ENCODE peak calls at places on chromosome 9, in seven cellular contexts. P is ovary; H is breast epithelium; W is CD8-positive, alpha-beta memory T cell; J is CD4-positive, alpha-beta memory T cell; M is mammary epithelial cell; V is caudate nucleus. R is an unnamed sample.

GRCh38 chr9:450561-450960 is 235.9 kb downstream of the DOCK8 start:
- DNase-seq in P (no peak), H (no peak), W (no peak), J (no peak), M (no peak), V (no peak), R (no peak)

GRCh38 chr9:83432104-83432627 is 106.0 kb downstream of the FRMD3 start:
- DNase-seq in P (peak; percentile 40), H (peak; percentile 87), W (no peak), J (no peak), M (no peak), V (no peak), R (peak; percentile 31)

GRCh38 chr9:104091708-104092107 is 2.4 kb upstream of the SMC2 start:
- DNase-seq in P (no peak), H (no peak), W (no peak), J (no peak), M (peak; percentile 24), V (no peak), R (no peak)

GRCh38 chr9:90838098-90838497 is 36.5 kb downstream of the SYK start:
- DNase-seq in P (no peak), H (no peak), W (no peak), J (no peak), M (no peak), V (no peak), R (no peak)

GRCh38 chr9:27412963-27413362 is 111.1 kb upstream of the IFNK start:
- DNase-seq in P (no peak), H (no peak), W (no peak), J (no peak), M (no peak), V (no peak), R (no peak)

GRCh38 chr9:137893670-137894069 is 16.1 kb downstream of the CACNA1B start:
- DNase-seq in P (no peak), H (no peak), W (no peak), J (no peak), M (no peak), V (no peak), R (no peak)

GRCh38 chr9:134961331-134962064 is 43.8 kb upstream of the FCN1 start:
- DNase-seq in P (no peak), H (peak; percentile 48), W (no peak), J (no peak), M (no peak), V (no peak), R (no peak)

GRCh38 chr9:80948107-80948506 is 741.2 kb downstream of the TLE1 start:
- DNase-seq in P (no peak), H (no peak), W (no peak), J (no peak), M (no peak), V (no peak), R (no peak)

GRCh38 chr9:124420991-124421543 is 5.8 kb upstream of the PSMB7 start:
- DNase-seq in P (no peak), H (no peak), W (no peak), J (no peak), M (no peak), V (no peak), R (peak; percentile 12)

GRCh38 chr9:81103597-81104471 is 585.5 kb downstream of the TLE1 start:
- DNase-seq in P (no peak), H (no peak), W (no peak), J (no peak), M (no peak), V (no peak), R (no peak)

GRCh38 chr9:27673626-27674025 is 100.3 kb upstream of the C9orf72 start:
- DNase-seq in P (no peak), H (no peak), W (no peak), J (no peak), M (no peak), V (no peak), R (no peak)

GRCh38 chr9:133633681-133633990 is 2.5 kb upstream of the DBH start:
- DNase-seq in P (no peak), H (no peak), W (no peak), J (no peak), M (no peak), V (no peak), R (no peak)

GRCh38 chr9:133403766-133404439 is 13.9 kb downstream of the REXO4 start:
- DNase-seq in P (no peak), H (no peak), W (peak; percentile 48), J (peak; percentile 54), M (peak; percentile 53), V (no peak), R (no peak)

GRCh38 chr9:137318976-137319375 is 16.9 kb upstream of the NRARP start:
- DNase-seq in P (no peak), H (peak; percentile 50), W (no peak), J (no peak), M (no peak), V (no peak), R (no peak)

GRCh38 chr9:114430443-114430842 is 42.7 kb upstream of the AKNA start:
- DNase-seq in P (no peak), H (no peak), W (no peak), J (no peak), M (no peak), V (no peak), R (no peak)

GRCh38 chr9:4934976-4935672 is 49.9 kb upstream of the JAK2 start:
- DNase-seq in P (no peak), H (no peak), W (no peak), J (no peak), M (no peak), V (no peak), R (no peak)

GRCh38 chr9:113807173-113808061 is 68.7 kb upstream of the ZNF618 start:
- DNase-seq in P (peak; percentile 53), H (no peak), W (no peak), J (peak; percentile 17), M (peak; percentile 43), V (peak; percentile 7), R (peak; percentile 21)

GRCh38 chr9:110329676-110330235 is 7.9 kb downstream of the TXNDC8 start:
- DNase-seq in P (no peak), H (no peak), W (no peak), J (no peak), M (no peak), V (no peak), R (no peak)

GRCh38 chr9:78004478-78005229 is 27.0 kb downstream of the GNAQ start:
- DNase-seq in P (no peak), H (no peak), W (no peak), J (no peak), M (no peak), V (no peak), R (no peak)

GRCh38 chr9:16329699-16330113 is 540.8 kb downstream of the BNC2 start:
- DNase-seq in P (peak; percentile 73), H (no peak), W (no peak), J (no peak), M (no peak), V (no peak), R (no peak)
- H3K27ac ChIP-seq in P (peak overlapping the region; percentile 27), H (no peak overlapping the region), W (no peak overlapping the region), J (no peak overlapping the region), M (no peak overlapping the region), V (no peak overlapping the region), R (no peak overlapping the region)

DNA sequence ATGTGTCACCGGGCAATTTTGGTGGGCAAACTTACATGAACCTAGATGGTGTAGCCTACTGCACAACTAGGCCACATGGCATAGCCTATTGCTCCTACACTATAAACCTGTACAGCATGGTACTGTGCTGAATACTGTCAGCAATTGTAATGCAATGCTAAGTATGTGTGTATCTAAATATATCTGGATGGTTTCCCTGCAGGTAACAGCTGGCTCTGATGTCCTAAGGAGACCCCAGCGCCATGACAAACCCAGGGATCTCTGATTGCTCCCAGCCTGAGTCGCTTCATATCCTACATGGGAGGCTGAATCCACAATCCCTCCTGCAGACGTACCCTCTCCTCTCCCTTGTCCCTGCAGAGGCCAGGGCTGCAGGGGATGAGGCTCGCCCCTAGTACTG is 26.6 kb upstream of the TTLL11 start:
- DNase-seq in P (no peak), H (no peak), W (no peak), J (no peak), M (no peak), V (no peak), R (no peak)
- H3K27ac ChIP-seq in P (no peak overlapping the region), H (no peak overlapping the region), W (no peak overlapping the region), J (no peak overlapping the region), M (no peak overlapping the region), V (no peak overlapping the region), R (no peak overlapping the region)

DNA sequence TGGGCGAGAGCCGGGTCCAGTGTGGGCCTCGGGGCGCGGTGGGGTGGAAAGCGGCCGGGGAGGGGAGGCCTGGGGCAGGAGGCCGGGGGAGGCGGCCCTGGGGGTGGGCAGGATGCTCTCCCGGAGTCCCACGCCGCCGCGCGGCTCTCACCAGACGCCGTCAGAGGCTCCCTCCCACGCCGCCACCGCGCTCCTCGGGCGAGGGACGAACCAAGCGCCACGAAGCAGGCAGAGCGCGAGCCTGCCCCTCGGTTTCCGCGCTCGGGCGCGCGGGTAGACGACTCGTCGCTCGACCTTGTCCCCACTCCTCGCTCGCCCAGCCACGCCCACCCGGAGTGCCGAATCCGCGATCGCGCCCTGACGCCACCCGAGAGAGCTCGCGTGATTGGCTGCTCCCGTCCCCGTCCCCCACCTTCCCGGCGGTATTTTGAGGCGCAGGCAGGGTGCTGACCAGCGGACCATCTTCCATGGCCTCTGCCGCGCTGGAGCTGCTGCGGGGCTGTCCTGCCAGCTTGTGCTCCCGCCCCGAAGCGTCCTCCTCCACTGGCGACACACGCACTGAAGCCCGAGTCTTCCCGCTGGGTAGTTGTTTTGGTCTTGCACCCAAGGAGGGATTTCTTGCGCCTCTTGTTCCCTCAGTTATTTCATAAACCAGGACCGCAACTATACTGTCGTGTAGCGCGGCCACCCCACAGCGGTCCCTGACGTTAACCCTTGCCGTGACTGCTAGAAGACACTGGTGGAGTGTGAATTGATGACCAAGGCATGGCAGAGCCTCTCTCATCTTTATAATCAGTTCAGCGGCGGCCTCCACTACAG is at the start of gene GNE:
- DNase-seq in P (peak; percentile 99), H (peak; percentile 99), W (peak; percentile 95), J (peak; percentile 96), M (peak; percentile 91), V (peak; percentile 90), R (peak; percentile 98)
- H3K27ac ChIP-seq in P (peak within 1 kb of the TSS; percentile 95), H (peak within 1 kb of the TSS; percentile 99), W (peak within 1 kb of the TSS; percentile 81), J (peak within 1 kb of the TSS; percentile 85), M (peak within 1 kb of the TSS; percentile 41), V (peak within 1 kb of the TSS; percentile 95), R (peak within 1 kb of the TSS; percentile 96)

GRCh38 chr9:19896161-19896560 is 107.3 kb upstream of the SLC24A2 start:
- DNase-seq in P (no peak), H (no peak), W (no peak), J (no peak), M (no peak), V (no peak), R (no peak)

DNA sequence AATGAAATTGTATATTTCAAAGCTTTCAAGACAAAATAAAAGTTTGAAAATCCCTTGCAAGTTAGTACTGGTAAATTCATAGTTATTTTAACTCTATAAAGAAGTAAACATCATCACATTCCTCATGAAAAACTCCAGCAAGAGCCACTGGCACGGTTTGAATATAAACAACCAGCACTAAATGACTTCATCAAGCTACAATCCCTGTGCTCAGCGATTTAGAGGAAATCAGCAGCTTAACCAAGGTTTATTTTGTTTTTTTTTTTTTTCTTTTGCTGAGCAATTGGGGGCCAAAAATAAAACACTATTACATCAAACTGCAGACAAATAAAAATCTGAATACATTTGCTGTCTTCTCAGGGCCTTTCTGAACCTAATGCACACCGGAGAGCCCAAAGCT is 106.1 kb upstream of the SLC24A2 start:
- DNase-seq in P (no peak), H (no peak), W (no peak), J (no peak), M (no peak), V (no peak), R (no peak)
- H3K27ac ChIP-seq in P (no peak overlapping the region), H (no peak overlapping the region), W (no peak overlapping the region), J (no peak overlapping the region), M (no peak overlapping the region), V (no peak overlapping the region), R (no peak overlapping the region)

GRCh38 chr9:125746017-125746773 is 978 bp upstream of the PBX3 start:
- DNase-seq in P (peak; percentile 95), H (peak; percentile 91), W (peak; percentile 90), J (peak; percentile 90), M (peak; percentile 96), V (peak; percentile 74), R (peak; percentile 93)
- H3K27ac ChIP-seq in P (peak overlapping the region; percentile 90), H (peak overlapping the region; percentile 83), W (peak overlapping the region; percentile 4), J (peak overlapping the region; percentile 42), M (peak overlapping the region; percentile 46), V (peak overlapping the region; percentile 91), R (peak overlapping the region; percentile 90)

R was measured in substantia nigra.